ENCODE peak calls at places on chromosomes 3 and 15, in ten cellular contexts. M is cardiac muscle cell, E is fibroblast of lung, Q is ovary, R is tibial artery, D is A549, G is endodermal cell, Z is Peyer's patch, K is upper lobe of left lung, S is heart right ventricle. C is an unnamed sample.

GRCh38 chr3:100123112-100123511 is 8.8 kb upstream of the FILIP1L start:
- DNase-seq in M (no peak), E (no peak), Q (no peak), R (no peak), D (no peak), G (no peak), Z (no peak), K (no peak), S (no peak), C (no peak)

GRCh38 chr3:52313774-52314188 is 2.3 kb upstream of the DNAH1 start:
- DNase-seq in M (no peak), E (peak), Q (no peak), R (peak), D (no peak), G (no peak), Z (peak), K (peak), S (no peak), C (no peak)

GRCh38 chr3:122063908-122064307 is 8.7 kb downstream of the CD86 start:
- DNase-seq in M (no peak), E (no peak), Q (no peak), R (no peak), D (no peak), G (no peak), Z (no peak), K (no peak), S (no peak), C (no peak)

GRCh38 chr3:115704661-115705338 is 81.5 kb downstream of the GAP43 start:
- DNase-seq in M (no peak), E (peak), Q (no peak), R (no peak), D (no peak), G (no peak), Z (no peak), K (no peak), S (no peak), C (no peak)

GRCh38 chr3:12990781-12991480 is 82.3 kb downstream of the IQSEC1 start:
- DNase-seq in M (no peak), E (peak), Q (no peak), R (no peak), D (no peak), G (peak), Z (no peak), K (no peak), S (no peak), C (no peak)

GRCh38 chr3:69806735-69807438 is 67.6 kb downstream of the MITF start:
- DNase-seq in M (no peak), E (peak), Q (no peak), R (no peak), D (no peak), G (no peak), Z (no peak), K (no peak), S (no peak), C (no peak)

GRCh38 chr3:29655016-29655415 is 374.1 kb downstream of the RBMS3 start:
- DNase-seq in M (no peak), E (peak), Q (no peak), R (no peak), D (no peak), G (no peak), Z (no peak), K (no peak), S (no peak), C (no peak)

GRCh38 chr3:66662894-66663293 is 162.1 kb upstream of the LRIG1 start:
- DNase-seq in M (no peak), E (no peak), Q (no peak), R (no peak), D (no peak), G (no peak), Z (no peak), K (no peak), S (no peak), C (no peak)

GRCh38 chr3:71219744-71220638 is 363.5 kb downstream of the FOXP1 start:
- DNase-seq in M (peak), E (no peak), Q (no peak), R (no peak), D (no peak), G (peak), Z (no peak), K (no peak), S (no peak), C (no peak)

GRCh38 chr15:57196865-57197264 is 179.4 kb upstream of the CGNL1 start:
- DNase-seq in M (no peak), E (no peak), Q (no peak), R (no peak), D (no peak), G (no peak), Z (no peak), K (no peak), S (no peak), C (no peak)

GRCh38 chr3:197957775-197958103 is 2.3 kb upstream of the LMLN start:
- DNase-seq in M (no peak), E (no peak), Q (no peak), R (no peak), D (no peak), G (no peak), Z (no peak), K (no peak), S (no peak), C (no peak)

GRCh38 chr3:100496711-100497261 is 4.4 kb downstream of the TMEM45A start:
- DNase-seq in M (no peak), E (peak), Q (no peak), R (no peak), D (no peak), G (no peak), Z (no peak), K (no peak), S (no peak), C (no peak)

GRCh38 chr15:51374131-51374530 is 32.7 kb downstream of the GLDN start:
- DNase-seq in M (no peak), E (no peak), Q (no peak), R (no peak), D (no peak), G (no peak), Z (no peak), K (no peak), S (no peak), C (no peak)

GRCh38 chr3:193231201-193231600 is 9.8 kb upstream of the PLAAT1 start:
- DNase-seq in M (no peak), E (no peak), Q (no peak), R (no peak), D (no peak), G (no peak), Z (no peak), K (no peak), S (no peak), C (no peak)

GRCh38 chr15:40776537-40777141 is 6.9 kb downstream of the C15orf62 start:
- DNase-seq in M (no peak), E (peak), Q (no peak), R (no peak), D (no peak), G (no peak), Z (no peak), K (peak), S (no peak), C (no peak)

GRCh38 chr3:29079358-29079757 is 201.5 kb upstream of the RBMS3 start:
- DNase-seq in M (no peak), E (no peak), Q (no peak), R (no peak), D (no peak), G (no peak), Z (no peak), K (no peak), S (no peak), C (no peak)

GRCh38 chr3:65796676-65797075 is 242.0 kb downstream of the MAGI1 start:
- DNase-seq in M (no peak), E (no peak), Q (no peak), R (no peak), D (no peak), G (no peak), Z (no peak), K (no peak), S (no peak), C (no peak)

GRCh38 chr3:52600258-52600657 is 63.9 kb downstream of the UQCC5 start:
- DNase-seq in M (no peak), E (no peak), Q (no peak), R (no peak), D (no peak), G (no peak), Z (no peak), K (no peak), S (no peak), C (no peak)

GRCh38 chr3:134453631-134454030 is 32.2 kb downstream of the ANAPC13 start:
- DNase-seq in M (no peak), E (no peak), Q (no peak), R (no peak), D (no peak), G (peak), Z (no peak), K (no peak), S (no peak), C (no peak)

GRCh38 chr15:85044251-85044853 is 62.7 kb downstream of the PDE8A start:
- DNase-seq in M (peak), E (peak), Q (peak), R (peak), D (peak), G (peak), Z (peak), K (peak), S (no peak), C (no peak)

GRCh38 chr3:182248349-182248880 is 536.7 kb downstream of the SOX2 start:
- DNase-seq in M (no peak), E (no peak), Q (no peak), R (no peak), D (no peak), G (no peak), Z (no peak), K (no peak), S (no peak), C (no peak)

GRCh38 chr3:32951410-32951811 is at the start of gene CCR4:
- DNase-seq in M (no peak), E (no peak), Q (no peak), R (no peak), D (no peak), G (no peak), Z (peak), K (peak), S (no peak), C (no peak)

GRCh38 chr3:32432711-32433530 is 41.3 kb downstream of the CMTM7 start:
- DNase-seq in M (no peak), E (no peak), Q (no peak), R (no peak), D (no peak), G (no peak), Z (no peak), K (no peak), S (no peak), C (no peak)

GRCh38 chr15:80609111-80609510 is 86.0 kb upstream of the ABHD17C start:
- DNase-seq in M (no peak), E (no peak), Q (no peak), R (no peak), D (no peak), G (no peak), Z (no peak), K (no peak), S (no peak), C (peak)

GRCh38 chr15:37789881-37790280 is 144.6 kb upstream of the TMCO5A start:
- DNase-seq in M (no peak), E (peak), Q (no peak), R (no peak), D (no peak), G (no peak), Z (no peak), K (no peak), S (no peak), C (no peak)

GRCh38 chr15:58444056-58444455 is 12.3 kb downstream of the LIPC start:
- DNase-seq in M (no peak), E (no peak), Q (no peak), R (no peak), D (no peak), G (peak), Z (no peak), K (peak), S (no peak), C (no peak)

DNA sequence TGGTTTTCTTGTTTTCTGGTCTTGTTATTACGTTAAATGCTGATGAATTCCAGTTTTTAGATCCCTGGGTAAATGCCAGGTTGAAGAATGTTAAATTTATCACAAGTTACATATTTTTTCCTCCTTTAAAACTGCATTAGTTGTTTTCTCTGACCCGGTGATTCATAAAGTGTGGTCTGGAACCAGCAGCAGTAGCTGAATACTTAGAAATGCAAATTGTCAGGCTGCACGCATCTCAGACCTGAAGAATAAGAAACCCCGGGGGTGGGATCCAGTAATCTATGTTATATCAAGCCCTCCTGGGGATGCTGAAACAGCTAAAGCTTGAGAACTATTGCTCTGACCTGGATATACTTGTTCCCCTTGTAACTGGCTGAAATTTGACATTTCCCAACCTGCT is 69.1 kb downstream of the PEX5L start:
- DNase-seq in M (no peak), E (peak), Q (no peak), R (no peak), D (no peak), G (no peak), Z (no peak), K (no peak), S (no peak), C (no peak)
- H3K4me3 ChIP-seq in M (no peak), E (no peak), Q (no peak), R (no peak), D (no peak), G (no peak), Z (no peak), K (no peak), S (no peak), C (no peak)

DNA sequence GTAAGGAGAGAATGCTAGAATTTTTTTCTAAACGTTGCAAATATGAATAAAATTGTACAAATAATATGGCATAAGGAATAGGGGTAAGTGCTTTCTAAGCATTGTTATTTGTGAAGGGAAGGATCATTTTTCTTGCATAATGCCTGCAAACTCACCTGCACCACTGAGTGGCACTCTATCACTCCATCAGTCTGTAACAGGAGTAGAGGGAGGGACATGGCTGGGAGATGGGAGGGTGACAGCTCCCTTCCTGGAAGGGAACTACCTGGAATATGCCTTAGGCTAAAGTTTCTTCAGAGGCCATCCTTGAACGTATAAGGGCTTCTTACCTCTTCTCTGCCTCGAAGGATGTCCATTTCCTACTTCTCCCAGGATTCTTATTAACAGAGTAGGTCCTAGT is 3.0 kb downstream of the NAALADL2 start:
- DNase-seq in M (peak), E (no peak), Q (no peak), R (no peak), D (peak), G (peak), Z (no peak), K (peak), S (no peak), C (no peak)
- TF ChIP-seq CTCF in M (no peak), E (no peak), Q (no peak), R (no peak), D (peak), G (peak), Z (peak), K (peak), S (no peak), C (no peak)

DNA sequence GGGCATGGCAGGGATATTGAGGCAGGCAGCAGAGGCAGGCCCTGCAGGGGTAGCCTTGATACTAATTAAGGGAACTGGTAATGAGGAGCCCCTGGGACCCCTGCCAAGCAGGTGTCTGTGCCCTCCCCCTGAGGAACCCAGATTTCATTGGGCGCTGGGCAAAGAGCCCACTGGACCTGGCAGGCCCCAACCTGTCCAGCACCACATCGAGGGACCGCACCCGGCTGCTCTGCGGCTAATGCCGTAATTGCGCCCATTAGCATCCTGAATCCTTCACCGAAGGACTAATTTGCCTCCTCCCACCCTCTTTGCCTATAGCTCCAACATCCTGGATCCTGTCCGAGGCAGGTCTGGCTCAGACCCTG is 13.7 kb upstream of the SEMA3B start:
- DNase-seq in M (no peak), E (no peak), Q (no peak), R (no peak), D (no peak), G (no peak), Z (no peak), K (no peak), S (no peak), C (no peak)
- H3K27ac ChIP-seq in M (no peak), E (no peak), Q (peak), R (peak), D (no peak), G (no peak), Z (peak), K (peak), S (peak), C (peak)

DNA sequence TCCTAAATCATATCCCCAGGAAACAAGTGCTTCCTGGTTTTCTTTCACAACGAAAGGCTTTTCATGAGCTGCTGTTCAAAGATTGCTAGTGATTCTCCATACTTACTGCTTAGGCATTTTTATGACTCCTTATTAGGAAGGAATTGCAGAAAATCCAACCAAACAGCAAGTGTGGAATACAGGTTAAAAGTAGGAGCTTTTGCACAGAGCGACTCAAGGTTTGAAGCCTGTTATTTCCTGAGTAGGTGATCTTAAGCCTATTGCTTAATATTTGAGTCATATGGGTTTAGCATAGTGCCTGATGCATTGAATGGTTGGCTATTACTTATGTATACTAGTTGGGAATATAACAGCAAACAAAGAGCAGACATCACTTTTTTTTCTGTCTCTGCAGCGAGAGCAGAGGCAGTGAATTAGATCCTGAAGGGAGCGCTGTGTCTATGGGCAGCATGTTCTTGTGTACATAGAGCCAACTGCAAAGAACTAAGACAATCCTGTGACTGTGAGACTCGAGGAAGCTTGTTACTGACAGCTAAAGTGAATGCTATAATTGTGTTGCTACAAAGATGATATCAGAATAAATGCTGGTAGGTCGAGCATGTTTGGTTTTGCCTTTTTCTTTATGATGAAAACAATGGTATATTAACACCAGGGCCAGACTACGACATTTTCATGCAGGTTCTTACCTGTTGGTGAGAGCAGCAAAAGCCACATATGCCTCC is 6.3 kb downstream of the TM4SF1 start:
- DNase-seq in M (no peak), E (peak), Q (no peak), R (no peak), D (no peak), G (no peak), Z (no peak), K (no peak), S (no peak), C (no peak)
- H3K4me3 ChIP-seq in M (no peak), E (no peak), Q (no peak), R (no peak), D (peak), G (no peak), Z (no peak), K (no peak), S (peak), C (peak)

DNA sequence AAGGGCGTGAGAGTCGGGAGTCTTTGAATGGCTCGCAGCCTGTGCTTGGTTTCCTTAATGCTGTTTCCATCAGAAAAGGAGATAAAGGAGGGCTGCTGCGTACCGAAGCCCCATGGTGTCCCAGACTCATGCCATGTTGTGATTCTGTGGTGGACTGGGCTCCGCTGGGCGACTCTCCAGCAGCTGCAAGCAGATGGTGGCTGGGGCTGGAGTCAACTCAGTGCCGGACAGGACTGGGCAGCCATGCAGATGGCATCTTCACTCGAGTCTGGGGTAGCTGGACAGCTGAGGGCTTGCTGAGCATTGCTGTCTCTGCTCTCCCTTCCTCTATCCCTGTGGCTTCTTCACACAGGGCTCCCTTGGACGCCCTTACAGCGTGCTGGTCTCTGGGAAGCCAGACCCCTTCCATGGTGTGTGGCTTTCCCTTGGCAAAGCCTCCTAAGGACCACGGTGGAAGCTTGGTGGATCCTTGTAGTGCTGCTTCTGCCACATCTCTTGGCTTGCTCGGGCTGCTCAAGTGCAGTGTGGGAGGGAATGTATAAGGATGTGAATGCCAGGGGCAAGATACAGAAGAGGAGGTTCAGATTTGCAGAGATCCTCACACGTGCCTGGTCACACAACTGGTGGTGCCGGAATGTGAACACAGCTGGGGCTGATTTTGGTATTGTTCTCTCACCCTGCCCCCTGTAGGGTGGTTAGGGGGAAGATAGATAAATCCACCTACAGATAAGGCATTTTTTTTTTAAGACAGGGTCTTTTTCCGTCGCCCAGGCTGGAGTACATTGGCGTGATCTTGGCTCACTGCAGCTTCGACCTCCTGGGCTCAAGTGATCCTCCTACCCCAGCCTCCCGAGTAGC is 9.0 kb downstream of the NIPA1 start:
- DNase-seq in M (no peak), E (no peak), Q (no peak), R (no peak), D (no peak), G (peak), Z (no peak), K (no peak), S (no peak), C (no peak)
- TF ChIP-seq CTCF in M (no peak), E (no peak), Q (no peak), R (no peak), D (no peak), G (no peak), Z (no peak), K (no peak), S (no peak), C (no peak)

GRCh38 chr3:165343185-165343584 is 147.0 kb upstream of the SLITRK3 start:
- DNase-seq in M (no peak), E (no peak), Q (no peak), R (no peak), D (no peak), G (no peak), Z (no peak), K (no peak), S (no peak), C (no peak)
- H3K27ac ChIP-seq in M (no peak), E (no peak), Q (no peak), R (no peak), D (no peak), G (no peak), Z (no peak), K (no peak), S (no peak), C (no peak)

C was measured in coronary artery.